ENCODE peak calls at places on chromosomes 2 and 18, in seven cellular contexts. Z is MM.1S, S is fibroblast of lung, U is spleen, P is body of pancreas, L is WERI-Rb-1, X is IMR-90. H is an unnamed sample.

GRCh38 chr2:106282816-106283215 is 88.7 kb upstream of the UXS1 start:
- DNase-seq in Z (no peak), S (no peak), U (no peak), P (no peak), L (no peak), X (no peak), H (no peak)

GRCh38 chr2:43034242-43034619 is 192.2 kb downstream of the ZFP36L2 start:
- DNase-seq in Z (no peak), S (no peak), U (peak; percentile 47), P (no peak), L (no peak), X (no peak), H (no peak)

GRCh38 chr2:205687018-205687956 is 5.0 kb downstream of the NRP2 start:
- DNase-seq in Z (no peak), S (no peak), U (no peak), P (no peak), L (no peak), X (no peak), H (no peak)

GRCh38 chr2:64678771-64679615 is 25.3 kb upstream of the SERTAD2 start:
- DNase-seq in Z (no peak), S (no peak), U (no peak), P (no peak), L (no peak), X (no peak), H (no peak)

GRCh38 chr18:60247103-60247502 is 125.5 kb downstream of the MC4R start:
- DNase-seq in Z (peak; percentile 25), S (no peak), U (no peak), P (no peak), L (no peak), X (no peak), H (no peak)

GRCh38 chr18:59556265-59556664 is 141.0 kb downstream of the CCBE1 start:
- DNase-seq in Z (no peak), S (peak; percentile 67), U (no peak), P (no peak), L (no peak), X (peak; percentile 52), H (no peak)

GRCh38 chr2:236250286-236250685 is 13.9 kb downstream of the ASB18 start:
- DNase-seq in Z (no peak), S (no peak), U (no peak), P (no peak), L (no peak), X (no peak), H (no peak)

GRCh38 chr2:99376254-99376864 is 39.2 kb downstream of the EIF5B start:
- DNase-seq in Z (no peak), S (no peak), U (no peak), P (no peak), L (no peak), X (no peak), H (no peak)

GRCh38 chr2:84865181-84865783 is 15.6 kb downstream of the TRABD2A start:
- DNase-seq in Z (peak; percentile 77), S (peak; percentile 26), U (no peak), P (no peak), L (no peak), X (peak; percentile 43), H (no peak)

GRCh38 chr2:235595420-235596010 is 101.7 kb downstream of the AGAP1 start:
- DNase-seq in Z (peak; percentile 87), S (peak; percentile 59), U (peak; percentile 47), P (peak; percentile 72), L (peak; percentile 69), X (peak; percentile 77), H (no peak)

GRCh38 chr2:165114345-165114943 is 89.4 kb downstream of the SCN3A start:
- DNase-seq in Z (no peak), S (peak; percentile 82), U (no peak), P (no peak), L (no peak), X (peak; percentile 67), H (no peak)

GRCh38 chr2:29165362-29166236 is 50.4 kb downstream of the CLIP4 start:
- DNase-seq in Z (no peak), S (peak; percentile 71), U (no peak), P (no peak), L (no peak), X (peak; percentile 93), H (no peak)

GRCh38 chr18:67408240-67408639 is 108.3 kb downstream of the DSEL start:
- DNase-seq in Z (no peak), S (peak; percentile 65), U (no peak), P (no peak), L (no peak), X (peak; percentile 72), H (no peak)

GRCh38 chr2:220114443-220114842 is 487.0 kb downstream of the SLC4A3 start:
- DNase-seq in Z (no peak), S (no peak), U (no peak), P (no peak), L (no peak), X (no peak), H (no peak)

GRCh38 chr2:210428415-210429179 is 48.0 kb downstream of the LANCL1 start:
- DNase-seq in Z (no peak), S (no peak), U (no peak), P (no peak), L (no peak), X (peak; percentile 6), H (no peak)

GRCh38 chr2:5482929-5483331 is 209.3 kb upstream of the SOX11 start:
- DNase-seq in Z (no peak), S (peak; percentile 42), U (no peak), P (no peak), L (no peak), X (no peak), H (no peak)

DNA sequence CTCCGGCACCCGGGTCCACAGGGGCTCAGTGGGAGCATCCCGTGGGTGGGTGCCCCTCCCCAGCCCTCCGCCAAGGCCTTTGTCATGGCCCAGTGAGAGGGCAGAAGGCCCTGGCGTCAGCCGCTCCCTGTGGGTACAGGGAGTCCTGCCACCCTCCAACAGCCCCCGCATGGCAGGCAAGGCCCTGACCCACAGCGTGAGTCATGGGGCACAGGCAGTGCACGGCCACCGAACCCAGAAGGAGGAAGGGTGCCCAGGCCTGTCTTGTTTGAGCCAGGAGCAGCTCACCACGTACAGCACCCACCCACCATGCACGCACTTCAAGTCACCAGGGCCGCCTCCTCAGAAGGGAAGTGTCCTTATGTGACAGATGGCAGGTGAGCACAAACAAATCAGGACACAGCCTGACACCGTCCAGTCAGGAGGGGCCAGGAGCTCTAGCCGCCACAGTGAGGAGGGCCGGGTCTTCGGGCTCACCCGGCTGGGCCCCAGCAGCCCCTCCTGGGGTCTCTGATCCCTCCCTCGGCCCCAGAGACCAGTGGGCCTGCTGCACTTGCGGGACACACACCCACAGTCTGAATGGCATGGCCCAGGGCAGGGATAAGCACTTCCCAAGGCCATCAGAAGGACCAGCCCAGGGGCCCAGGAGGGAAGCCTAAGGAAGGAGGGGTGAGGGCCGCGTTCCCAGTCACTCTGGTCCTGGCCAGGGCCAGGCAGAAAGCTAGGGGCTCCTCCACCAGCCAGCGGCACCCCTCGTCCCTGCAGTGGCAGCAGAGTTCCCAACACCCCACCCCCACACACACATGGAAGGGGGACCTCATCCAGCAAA is 25.8 kb downstream of the BIN1 start:
- DNase-seq in Z (no peak), S (peak; percentile 36), U (peak; percentile 94), P (peak; percentile 35), L (peak; percentile 84), X (no peak), H (no peak)
- H3K27me3 ChIP-seq in Z (no peaks in the 10 kb centered on the region), S (no peaks in the 10 kb centered on the region), U (no peaks in the 10 kb centered on the region), P (no peaks in the 10 kb centered on the region), L (no peaks in the 10 kb centered on the region), X (no peaks in the 10 kb centered on the region), H (no peaks in the 10 kb centered on the region)

DNA sequence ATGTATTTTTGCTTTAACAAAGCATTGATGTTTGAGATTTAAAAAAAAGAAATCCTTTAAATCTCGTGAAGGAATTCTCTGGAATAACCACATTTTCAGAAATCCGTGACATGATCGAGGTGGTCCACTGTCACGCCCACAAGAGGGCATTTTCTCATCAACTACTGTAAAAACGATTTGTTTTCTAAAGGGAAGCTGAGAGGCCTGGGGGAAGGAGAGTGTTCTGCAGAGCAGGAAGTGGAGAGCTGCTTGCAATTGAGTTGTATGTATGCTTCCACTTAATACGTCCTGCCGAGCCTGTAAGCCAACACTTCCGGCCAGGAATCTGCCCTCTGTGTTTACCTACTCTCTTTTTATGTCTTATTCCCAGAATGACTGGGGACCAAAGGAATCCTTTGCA is 19.4 kb downstream of the KLHL29 start:
- DNase-seq in Z (no peak), S (peak; percentile 79), U (peak; percentile 43), P (peak; percentile 33), L (peak; percentile 59), X (peak; percentile 91), H (no peak)
- TF ChIP-seq CTCF in Z (no peak), S (peak; percentile 39), U (no peak), P (no peak), L (peak; percentile 18), X (peak; percentile 42), H (no peak)

GRCh38 chr2:199460808-199461454 is 3.2 kb upstream of the SATB2 start:
- DNase-seq in Z (no peak), S (no peak), U (no peak), P (no peak), L (no peak), X (no peak), H (no peak)
- H3K27me3 ChIP-seq in Z (peaks cover 59% of the 10 kb centered on the region), S (peaks cover 27% of the 10 kb centered on the region), U (peaks cover 33% of the 10 kb centered on the region), P (peaks cover 4% of the 10 kb centered on the region), L (peaks cover 12% of the 10 kb centered on the region), X (peaks cover 20% of the 10 kb centered on the region), H (peaks cover 38% of the 10 kb centered on the region)

GRCh38 chr2:127326289-127326945 is 32.5 kb upstream of the ERCC3 start:
- DNase-seq in Z (no peak), S (peak; percentile 27), U (no peak), P (no peak), L (no peak), X (peak; percentile 32), H (no peak)

GRCh38 chr2:127321306-127321705 is 27.4 kb upstream of the ERCC3 start:
- DNase-seq in Z (no peak), S (no peak), U (no peak), P (no peak), L (no peak), X (peak; percentile 73), H (no peak)

GRCh38 chr2:127320586-127321275 is 26.8 kb upstream of the ERCC3 start:
- DNase-seq in Z (no peak), S (no peak), U (no peak), P (no peak), L (no peak), X (peak; percentile 30), H (no peak)

GRCh38 chr2:127320067-127320466 is 26.1 kb upstream of the ERCC3 start:
- DNase-seq in Z (no peak), S (peak; percentile 10), U (no peak), P (no peak), L (no peak), X (peak; percentile 11), H (no peak)

DNA sequence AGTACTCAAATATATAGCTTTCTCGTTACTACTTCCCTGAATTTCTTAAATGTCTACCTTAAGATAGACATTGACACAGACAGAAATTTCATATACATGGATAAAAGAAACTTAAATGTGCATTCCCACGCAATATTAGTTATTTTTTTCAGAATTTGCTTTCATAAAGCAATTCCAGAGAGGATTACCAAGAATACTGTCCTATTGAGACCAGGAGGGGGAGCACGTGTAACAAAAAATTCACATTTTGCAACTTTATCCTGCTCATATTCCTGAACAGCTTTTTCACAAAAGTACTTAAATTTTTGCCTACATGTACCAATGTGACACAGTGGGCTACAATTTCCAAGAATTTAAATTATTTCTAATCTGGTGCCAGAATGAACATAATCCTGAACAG is 30.7 kb upstream of the ERCC3 start:
- DNase-seq in Z (peak; percentile 15), S (peak; percentile 45), U (no peak), P (peak; percentile 46), L (no peak), X (peak; percentile 68), H (no peak)
- TF ChIP-seq CTCF in Z (peak; percentile 55), S (peak; percentile 67), U (peak; percentile 46), P (peak; percentile 62), L (peak; percentile 32), X (peak; percentile 70), H (peak; percentile 62)